ENCODE peak calls at places on chromosomes 13 and 19, in six cellular contexts. One of them, this sample, is unnamed.
A peak's percentile ranks its signal among the peaks of the same experiment; 100 is the strongest.

GRCh38 chr13:62119739-62120700 is 704.4 kb upstream of the PCDH20 start:
- DNase-seq in A549: no peak
- DNase-seq in SK-N-SH: peak; percentile 17
- DNase-seq in Panc1: no peak
- DNase-seq in HepG2: no peak
- DNase-seq in K562: no peak
- DNase-seq in this sample: peak; percentile 43

GRCh38 chr13:58239774-58240268 is 608.3 kb downstream of the PCDH17 start:
- DNase-seq in A549: no peak
- DNase-seq in Panc1: no peak
- DNase-seq in SK-N-SH: no peak
- DNase-seq in K562: no peak
- DNase-seq in HepG2: no peak
- DNase-seq in this sample: no peak

GRCh38 chr19:8240274-8241229 is 31.4 kb downstream of the CERS4 start:
- DNase-seq in Panc1: no peak
- DNase-seq in K562: peak; percentile 93
- DNase-seq in SK-N-SH: peak; percentile 93
- DNase-seq in HepG2: peak; percentile 90
- DNase-seq in A549: peak; percentile 51
- DNase-seq in this sample: peak; percentile 75

GRCh38 chr13:28527629-28528028 is 32.7 kb upstream of the FLT1 start:
- DNase-seq in A549: no peak
- DNase-seq in SK-N-SH: no peak
- DNase-seq in HepG2: no peak
- DNase-seq in K562: no peak
- DNase-seq in Panc1: no peak
- DNase-seq in this sample: no peak

GRCh38 chr19:3692141-3693029 is 7.9 kb downstream of the PIP5K1C start:
- DNase-seq in K562: peak; percentile 64
- DNase-seq in HepG2: no peak
- DNase-seq in A549: no peak
- DNase-seq in Panc1: no peak
- DNase-seq in SK-N-SH: peak; percentile 82
- DNase-seq in this sample: no peak

GRCh38 chr13:29131881-29132668 is 311.9 kb downstream of the MTUS2 start:
- DNase-seq in A549: no peak
- DNase-seq in HepG2: no peak
- DNase-seq in Panc1: no peak
- DNase-seq in SK-N-SH: no peak
- DNase-seq in K562: no peak
- DNase-seq in this sample: no peak

GRCh38 chr19:42542791-42543190 is 14.5 kb upstream of the CEACAM1 start:
- DNase-seq in HepG2: no peak
- DNase-seq in A549: no peak
- DNase-seq in K562: no peak
- DNase-seq in Panc1: no peak
- DNase-seq in SK-N-SH: no peak
- DNase-seq in this sample: no peak

GRCh38 chr19:48708471-48708870 is 11.1 kb downstream of the MAMSTR start:
- DNase-seq in K562: no peak
- DNase-seq in SK-N-SH: no peak
- DNase-seq in A549: no peak
- DNase-seq in Panc1: no peak
- DNase-seq in HepG2: no peak
- DNase-seq in this sample: peak; percentile 50

GRCh38 chr13:38688674-38689073 is 1.8 kb downstream of the FREM2 start:
- DNase-seq in SK-N-SH: no peak
- DNase-seq in Panc1: no peak
- DNase-seq in HepG2: no peak
- DNase-seq in A549: no peak
- DNase-seq in K562: no peak
- DNase-seq in this sample: no peak

GRCh38 chr13:38687246-38688229 is 661 bp downstream of the FREM2 start:
- DNase-seq in HepG2: no peak
- DNase-seq in SK-N-SH: peak; percentile 15
- DNase-seq in K562: no peak
- DNase-seq in A549: peak; percentile 11
- DNase-seq in Panc1: no peak
- DNase-seq in this sample: peak; percentile 69

GRCh38 chr13:38684714-38685113 is 2.2 kb upstream of the FREM2 start:
- DNase-seq in A549: no peak
- DNase-seq in K562: no peak
- DNase-seq in Panc1: no peak
- DNase-seq in HepG2: no peak
- DNase-seq in SK-N-SH: no peak
- DNase-seq in this sample: no peak

GRCh38 chr13:38685974-38686571 is 804 bp upstream of the FREM2 start:
- DNase-seq in HepG2: no peak
- DNase-seq in A549: peak; percentile 4
- DNase-seq in K562: no peak
- DNase-seq in Panc1: no peak
- DNase-seq in SK-N-SH: peak; percentile 16
- DNase-seq in this sample: peak; percentile 85

DNA sequence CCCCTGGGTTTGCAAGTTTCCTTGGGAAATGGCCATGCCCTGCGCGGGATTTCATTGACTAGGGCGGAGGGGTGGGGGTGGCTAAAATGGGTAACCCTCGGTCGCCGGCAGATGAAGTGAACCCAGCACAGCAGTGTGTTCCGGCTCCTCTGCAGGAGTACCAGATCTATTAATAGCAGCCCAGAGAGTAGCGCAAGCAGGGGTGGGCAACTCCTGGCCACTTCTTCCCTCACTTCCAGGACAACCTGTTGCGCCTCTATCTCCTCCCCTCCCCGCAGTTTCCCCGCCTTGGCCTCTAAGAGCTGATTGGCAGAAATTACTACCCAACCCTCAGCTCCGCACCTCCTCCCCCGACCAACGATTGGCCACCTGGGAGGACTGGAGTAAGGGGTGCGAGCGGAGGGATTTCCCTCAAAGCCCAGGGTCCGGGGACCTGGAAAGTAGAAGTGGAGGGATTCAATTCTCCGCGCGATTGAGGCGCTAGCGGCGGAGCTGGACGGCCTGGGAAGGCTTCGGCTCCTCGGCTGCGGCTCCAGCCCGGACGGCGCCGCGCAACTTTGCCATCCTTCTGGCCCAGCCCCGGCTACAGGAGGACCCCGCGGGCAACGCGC is at the start of gene FREM2:
- DNase-seq in K562: no peak
- DNase-seq in SK-N-SH: no peak
- DNase-seq in Panc1: no peak
- DNase-seq in HepG2: no peak
- DNase-seq in A549: peak; percentile 23
- DNase-seq in this sample: peak; percentile 98
- TF ChIP-seq REST in K562: no peak
- TF ChIP-seq REST in SK-N-SH: no peak
- TF ChIP-seq REST in Panc1: no peak
- TF ChIP-seq REST in HepG2: no peak
- TF ChIP-seq REST in A549: no peak
- TF ChIP-seq REST in this sample: peak; percentile 23

GRCh38 chr19:46926201-46927071 is 65.6 kb downstream of the ARHGAP35 start:
- DNase-seq in K562: no peak
- DNase-seq in Panc1: no peak
- DNase-seq in HepG2: no peak
- DNase-seq in SK-N-SH: no peak
- DNase-seq in A549: no peak
- DNase-seq in this sample: no peak

GRCh38 chr19:46927106-46927505 is 66.3 kb downstream of the ARHGAP35 start:
- DNase-seq in HepG2: no peak
- DNase-seq in K562: no peak
- DNase-seq in Panc1: no peak
- DNase-seq in SK-N-SH: no peak
- DNase-seq in A549: no peak
- DNase-seq in this sample: no peak

GRCh38 chr19:46922465-46922864 is 61.7 kb downstream of the ARHGAP35 start:
- DNase-seq in HepG2: no peak
- DNase-seq in K562: no peak
- DNase-seq in SK-N-SH: no peak
- DNase-seq in Panc1: no peak
- DNase-seq in A549: no peak
- DNase-seq in this sample: no peak

GRCh38 chr19:46925548-46925950 is 64.8 kb downstream of the ARHGAP35 start:
- DNase-seq in Panc1: no peak
- DNase-seq in K562: no peak
- DNase-seq in HepG2: peak; percentile 93
- DNase-seq in A549: peak; percentile 85
- DNase-seq in SK-N-SH: no peak
- DNase-seq in this sample: no peak

DNA sequence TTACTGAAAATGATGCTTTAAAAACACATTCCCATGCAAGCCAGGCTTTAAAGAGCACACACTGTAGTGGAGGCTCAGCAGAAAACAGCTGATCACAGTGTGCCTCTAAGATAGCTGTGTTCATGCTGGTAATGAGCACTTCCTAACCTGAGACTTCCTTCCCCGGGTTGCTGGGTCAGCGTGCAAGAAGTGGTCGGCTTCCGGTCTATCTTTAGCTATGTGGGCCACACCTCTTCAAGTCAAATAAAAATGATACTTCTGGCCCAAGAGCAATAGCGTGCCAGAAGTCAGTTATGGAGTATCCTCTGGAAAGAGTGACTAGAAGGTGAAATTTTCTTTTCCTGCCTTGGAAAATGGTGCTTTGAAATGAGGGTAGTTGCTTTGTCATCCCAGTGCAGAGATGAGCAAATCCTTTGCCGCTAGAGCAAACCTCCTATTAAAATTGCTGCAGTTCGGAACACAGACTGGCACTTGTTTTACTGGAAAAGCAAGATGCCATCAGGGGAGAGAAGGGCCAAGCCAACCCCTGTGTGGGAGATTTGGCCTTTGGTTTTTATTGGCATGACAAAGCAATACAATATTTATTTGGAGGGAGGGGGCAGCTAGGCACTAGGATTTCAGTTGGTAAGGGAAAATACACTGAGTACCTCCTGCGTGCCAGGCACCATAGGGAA is 64.2 kb downstream of the ARHGAP35 start:
- DNase-seq in A549: peak; percentile 70
- DNase-seq in SK-N-SH: no peak
- DNase-seq in K562: peak; percentile 55
- DNase-seq in HepG2: no peak
- DNase-seq in Panc1: no peak
- DNase-seq in this sample: no peak
- H3K4me3 ChIP-seq in A549: peak overlapping the region; percentile 1
- H3K4me3 ChIP-seq in SK-N-SH: no peak overlapping the region
- H3K4me3 ChIP-seq in K562: no peak overlapping the region
- H3K4me3 ChIP-seq in HepG2: peak overlapping the region; percentile 35
- H3K4me3 ChIP-seq in Panc1: no peak overlapping the region
- H3K4me3 ChIP-seq in this sample: no peak overlapping the region

GRCh38 chr19:55594996-55595530 is 4.3 kb downstream of the FIZ1 start:
- DNase-seq in HepG2: no peak
- DNase-seq in SK-N-SH: no peak
- DNase-seq in Panc1: no peak
- DNase-seq in K562: no peak
- DNase-seq in A549: peak; percentile 41
- DNase-seq in this sample: no peak

GRCh38 chr19:55590621-55591020 is 8.7 kb downstream of the FIZ1 start:
- DNase-seq in K562: peak; percentile 62
- DNase-seq in HepG2: no peak
- DNase-seq in SK-N-SH: no peak
- DNase-seq in A549: peak; percentile 56
- DNase-seq in Panc1: no peak
- DNase-seq in this sample: peak; percentile 84

GRCh38 chr19:55592391-55593090 is 6.8 kb downstream of the FIZ1 start:
- DNase-seq in SK-N-SH: no peak
- DNase-seq in K562: no peak
- DNase-seq in HepG2: no peak
- DNase-seq in A549: no peak
- DNase-seq in Panc1: no peak
- DNase-seq in this sample: peak; percentile 66

GRCh38 chr19:55591555-55591954 is 7.8 kb downstream of the FIZ1 start:
- DNase-seq in SK-N-SH: no peak
- DNase-seq in K562: no peak
- DNase-seq in Panc1: no peak
- DNase-seq in A549: peak; percentile 61
- DNase-seq in HepG2: no peak
- DNase-seq in this sample: peak; percentile 79

GRCh38 chr19:55593096-55593772 is 6.1 kb downstream of the FIZ1 start:
- DNase-seq in A549: no peak
- DNase-seq in K562: no peak
- DNase-seq in HepG2: no peak
- DNase-seq in SK-N-SH: no peak
- DNase-seq in Panc1: no peak
- DNase-seq in this sample: peak; percentile 88
- TF ChIP-seq REST in A549: no peak
- TF ChIP-seq REST in K562: no peak
- TF ChIP-seq REST in HepG2: no peak
- TF ChIP-seq REST in SK-N-SH: no peak
- TF ChIP-seq REST in Panc1: no peak
- TF ChIP-seq REST in this sample: no peak

GRCh38 chr19:51396175-51396574 is 5.8 kb upstream of the C19orf84 start:
- DNase-seq in Panc1: no peak
- DNase-seq in HepG2: no peak
- DNase-seq in K562: no peak
- DNase-seq in SK-N-SH: no peak
- DNase-seq in A549: no peak
- DNase-seq in this sample: no peak

GRCh38 chr19:51389143-51389542 is 1.2 kb downstream of the C19orf84 start:
- DNase-seq in SK-N-SH: no peak
- DNase-seq in K562: no peak
- DNase-seq in A549: no peak
- DNase-seq in Panc1: no peak
- DNase-seq in HepG2: peak; percentile 37
- DNase-seq in this sample: no peak

GRCh38 chr19:51398096-51398704 is 7.8 kb upstream of the C19orf84 start:
- DNase-seq in K562: peak; percentile 34
- DNase-seq in A549: peak; percentile 49
- DNase-seq in HepG2: peak; percentile 40
- DNase-seq in Panc1: no peak
- DNase-seq in SK-N-SH: peak; percentile 55
- DNase-seq in this sample: peak; percentile 70

GRCh38 chr19:51391073-51391611 is 751 bp upstream of the C19orf84 start:
- DNase-seq in Panc1: no peak
- DNase-seq in K562: no peak
- DNase-seq in HepG2: no peak
- DNase-seq in A549: no peak
- DNase-seq in SK-N-SH: no peak
- DNase-seq in this sample: no peak

DNA sequence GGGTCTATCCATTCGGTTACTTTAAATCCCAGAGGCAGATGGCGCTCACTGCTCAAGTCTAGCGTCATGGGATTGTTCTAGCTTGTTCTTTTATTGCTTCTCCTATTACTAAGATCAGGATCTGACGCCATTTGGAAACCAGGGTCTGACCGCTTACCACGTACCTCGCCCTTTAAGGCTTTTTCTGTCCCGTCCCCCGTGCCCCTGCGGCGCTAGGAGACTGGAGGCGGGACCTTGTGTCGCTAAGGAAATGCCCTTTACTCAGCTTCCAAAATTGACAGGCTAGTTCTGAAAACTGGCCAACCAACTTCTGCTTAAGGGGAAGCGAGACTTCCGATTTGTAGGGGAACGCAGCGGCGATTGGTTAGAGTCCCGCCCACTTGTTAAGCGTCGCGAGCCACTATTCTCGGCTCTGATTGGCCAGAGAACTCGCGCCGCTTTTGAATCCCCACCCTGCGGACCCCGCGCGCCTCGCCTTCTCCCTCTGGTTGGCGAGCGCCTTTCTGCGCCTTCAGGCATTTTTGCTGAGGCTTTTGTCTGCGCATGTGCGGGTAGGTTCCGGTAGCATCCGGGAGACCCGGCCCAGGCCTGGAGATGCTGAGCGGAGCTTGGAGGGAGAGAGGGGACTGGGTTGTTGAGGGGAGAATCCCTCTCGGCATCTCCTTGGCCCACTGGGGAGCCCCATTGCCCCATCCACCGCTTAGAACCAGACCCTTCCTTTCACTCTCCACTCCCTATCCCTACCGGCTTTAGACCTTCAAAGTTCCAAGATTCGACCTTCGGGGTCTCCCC is 3.9 kb upstream of the C19orf84 start:
- DNase-seq in HepG2: peak; percentile 99
- DNase-seq in K562: peak; percentile 93
- DNase-seq in Panc1: peak; percentile 86
- DNase-seq in SK-N-SH: peak; percentile 92
- DNase-seq in A549: peak; percentile 100
- DNase-seq in this sample: peak; percentile 100
- H3K4me3 ChIP-seq in HepG2: peak overlapping the region; percentile 76
- H3K4me3 ChIP-seq in K562: peak overlapping the region; percentile 58
- H3K4me3 ChIP-seq in Panc1: peak overlapping the region; percentile 55
- H3K4me3 ChIP-seq in SK-N-SH: peak overlapping the region; percentile 54
- H3K4me3 ChIP-seq in A549: peak overlapping the region; percentile 55
- H3K4me3 ChIP-seq in this sample: peak overlapping the region; percentile 59